ENCODE peak calls at places on chromosome 16, in six cellular contexts. P, D, R, B, S and K are unnamed samples.

GRCh38 chr16:57479422-57480126 is 6.7 kb downstream of the DOK4 start:
- DNase-seq in P (peak; percentile 86), D (no peak), R (peak; percentile 54), B (no peak), S (peak; percentile 74), K (peak; percentile 73)

GRCh38 chr16:86347090-86347489 is 163.2 kb upstream of the FOXF1 start:
- DNase-seq in P (no peak), D (no peak), R (no peak), B (no peak), S (no peak), K (no peak)

GRCh38 chr16:50088302-50088701 is 22.5 kb downstream of the HEATR3 start:
- DNase-seq in P (no peak), D (peak; percentile 78), R (no peak), B (no peak), S (no peak), K (no peak)

GRCh38 chr16:50857881-50858280 is 116.0 kb downstream of the CYLD start:
- DNase-seq in P (no peak), D (no peak), R (no peak), B (no peak), S (no peak), K (no peak)

GRCh38 chr16:28293589-28293935 is 1.2 kb downstream of the SBK1 start:
- DNase-seq in P (no peak), D (no peak), R (no peak), B (no peak), S (no peak), K (no peak)

GRCh38 chr16:49788505-49788904 is 67.4 kb downstream of the ZNF423 start:
- DNase-seq in P (no peak), D (no peak), R (peak; percentile 64), B (no peak), S (peak; percentile 30), K (no peak)

GRCh38 chr16:49281843-49282642 is 405 bp upstream of the CBLN1 start:
- DNase-seq in P (peak; percentile 95), D (peak; percentile 46), R (peak; percentile 59), B (peak; percentile 87), S (peak; percentile 16), K (peak; percentile 11)

GRCh38 chr16:17544785-17545184 is 74.0 kb upstream of the XYLT1 start:
- DNase-seq in P (no peak), D (no peak), R (no peak), B (no peak), S (no peak), K (no peak)

GRCh38 chr16:3954411-3954921 is 74.0 kb upstream of the CREBBP start:
- DNase-seq in P (no peak), D (peak; percentile 52), R (no peak), B (no peak), S (peak; percentile 49), K (no peak)

GRCh38 chr16:54177052-54177856 is 109.3 kb downstream of the IRX3 start:
- DNase-seq in P (no peak), D (no peak), R (no peak), B (no peak), S (no peak), K (no peak)

GRCh38 chr16:68362952-68363846 is 52.4 kb downstream of the PRMT7 start:
- DNase-seq in P (no peak), D (no peak), R (no peak), B (no peak), S (no peak), K (no peak)

GRCh38 chr16:57863434-57864160 is 61.3 kb upstream of the KIFC3 start:
- DNase-seq in P (peak; percentile 54), D (peak; percentile 59), R (peak; percentile 57), B (no peak), S (peak; percentile 86), K (peak; percentile 87)

GRCh38 chr16:77916111-77916510 is 106.2 kb upstream of the CLEC3A start:
- DNase-seq in P (no peak), D (no peak), R (no peak), B (no peak), S (no peak), K (no peak)

GRCh38 chr16:27690604-27691003 is 140.7 kb downstream of the KATNIP start:
- DNase-seq in P (peak; percentile 61), D (no peak), R (no peak), B (no peak), S (peak; percentile 26), K (peak; percentile 38)

GRCh38 chr16:49743206-49743470 is 112.8 kb downstream of the ZNF423 start:
- DNase-seq in P (no peak), D (no peak), R (no peak), B (no peak), S (no peak), K (no peak)

GRCh38 chr16:55542459-55543082 is 23.9 kb upstream of the CAPNS2 start:
- DNase-seq in P (no peak), D (peak; percentile 83), R (no peak), B (no peak), S (peak; percentile 77), K (peak; percentile 54)

GRCh38 chr16:47916266-47916665 is 239.5 kb downstream of the ABCC12 start:
- DNase-seq in P (no peak), D (no peak), R (no peak), B (no peak), S (no peak), K (peak; percentile 68)

GRCh38 chr16:56932588-56933265 is 785 bp downstream of the HERPUD1 start:
- DNase-seq in P (peak; percentile 84), D (peak; percentile 73), R (peak; percentile 78), B (peak; percentile 72), S (peak; percentile 75), K (peak; percentile 88)

GRCh38 chr16:68360547-68360946 is 49.7 kb downstream of the PRMT7 start:
- DNase-seq in P (no peak), D (no peak), R (no peak), B (no peak), S (no peak), K (no peak)

GRCh38 chr16:72877374-72878028 is 170.4 kb downstream of the ZFHX3 start:
- DNase-seq in P (no peak), D (peak; percentile 73), R (no peak), B (no peak), S (peak; percentile 31), K (peak; percentile 86)

DNA sequence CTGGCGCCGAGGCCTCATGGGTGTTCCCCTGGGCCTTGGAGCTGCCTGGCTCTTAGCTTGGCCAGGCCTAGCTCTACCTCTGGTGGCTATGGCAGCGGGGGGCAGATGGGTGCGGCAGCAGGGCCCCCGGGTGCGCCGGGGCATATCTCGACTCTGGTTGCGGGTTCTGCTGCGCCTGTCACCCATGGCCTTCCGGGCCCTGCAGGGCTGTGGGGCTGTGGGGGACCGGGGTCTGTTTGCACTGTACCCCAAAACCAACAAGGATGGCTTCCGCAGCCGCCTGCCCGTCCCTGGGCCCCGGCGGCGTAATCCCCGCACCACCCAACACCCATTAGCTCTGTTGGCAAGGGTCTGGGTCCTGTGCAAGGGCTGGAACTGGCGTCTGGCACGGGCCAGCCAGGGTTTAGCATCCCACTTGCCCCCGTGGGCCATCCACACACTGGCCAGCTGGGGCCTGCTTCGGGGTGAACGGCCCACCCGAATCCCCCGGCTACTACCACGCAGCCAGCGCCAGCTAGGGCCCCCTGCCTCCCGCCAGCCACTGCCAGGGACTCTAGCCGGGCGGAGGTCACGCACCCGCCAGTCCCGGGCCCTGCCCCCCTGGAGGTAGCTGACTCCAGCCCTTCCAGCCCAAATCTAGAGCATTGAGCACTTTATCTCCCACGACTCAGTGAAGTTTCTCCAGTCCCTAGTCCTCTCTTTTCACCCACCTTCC is 7.9 kb downstream of the HIRIP3 start:
- DNase-seq in P (peak; percentile 29), D (no peak), R (no peak), B (no peak), S (no peak), K (no peak)
- H3K4me3 ChIP-seq in P (no peak overlapping the region), D (no peak overlapping the region), R (no peak overlapping the region), B (no peak overlapping the region), S (no peak overlapping the region), K (no peak overlapping the region)

DNA sequence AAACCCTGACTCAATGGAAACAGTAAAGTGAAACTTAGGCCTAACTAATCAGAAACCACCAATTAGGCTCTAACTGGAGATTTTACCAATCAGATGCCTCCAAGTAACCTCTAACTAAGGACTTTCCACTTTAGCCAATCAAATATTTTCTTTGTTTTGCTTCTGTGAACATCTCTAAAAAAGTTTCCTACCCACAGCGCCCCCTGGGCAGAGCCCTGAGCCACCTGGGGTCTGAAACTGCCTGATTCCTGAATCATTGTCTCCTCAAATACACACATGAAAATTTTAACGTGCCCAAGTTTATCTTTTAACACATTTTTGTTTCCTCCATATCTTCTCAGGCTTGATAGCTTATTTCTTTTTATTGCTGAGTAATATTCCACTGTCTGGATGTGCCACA is 19.0 kb downstream of the ADAD2 start:
- DNase-seq in P (no peak), D (no peak), R (no peak), B (no peak), S (no peak), K (no peak)
- TF ChIP-seq CTCF in P (no peak), D (no peak), R (no peak), B (no peak), S (no peak), K (peak; percentile 18)

DNA sequence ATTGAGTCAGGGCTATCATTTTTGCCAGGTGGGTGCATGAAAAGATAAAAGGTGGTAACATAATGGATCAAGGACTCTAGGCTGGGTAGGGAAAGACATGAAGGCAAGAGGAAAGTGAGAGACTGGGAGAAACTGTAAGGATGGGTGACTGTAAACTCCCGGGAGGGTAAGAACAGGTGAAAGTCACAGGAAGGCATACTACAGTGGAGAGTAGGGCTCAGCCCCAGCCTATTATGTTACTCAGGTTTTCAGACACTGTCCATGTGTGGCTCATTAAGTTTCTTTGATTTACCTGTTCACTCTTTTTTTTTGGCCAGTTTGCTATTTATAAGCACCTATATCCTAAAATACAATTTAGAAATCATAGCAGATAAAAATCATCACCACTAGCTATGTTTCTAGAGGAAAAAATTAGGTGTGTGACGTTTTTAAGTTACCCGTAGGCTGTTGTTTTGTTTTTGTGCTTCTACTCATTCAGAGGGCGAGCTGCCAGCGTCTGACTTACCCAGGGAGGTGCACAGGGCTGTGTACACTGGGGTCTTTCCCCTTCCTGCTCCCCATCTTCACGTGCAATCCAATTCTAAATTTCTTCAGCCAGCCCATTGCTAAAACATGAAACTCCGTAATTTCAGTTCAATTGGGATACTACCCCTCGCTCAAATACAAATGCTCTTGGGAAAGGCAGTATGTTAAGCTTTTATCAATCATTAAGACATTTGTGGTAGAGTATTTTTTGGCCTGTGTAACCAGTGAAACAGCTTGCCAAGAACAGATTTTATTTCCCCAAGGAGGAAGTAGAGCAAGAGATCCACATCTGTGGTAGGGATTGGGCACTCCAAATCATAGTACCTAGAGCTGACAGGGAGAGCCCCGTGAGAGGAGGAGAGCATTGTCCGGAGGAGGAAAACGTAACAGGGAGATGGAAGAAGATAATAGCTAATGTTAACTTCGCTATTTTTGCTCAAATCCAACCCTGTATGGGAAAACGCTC is 21.7 kb upstream of the VWA3A start:
- DNase-seq in P (no peak), D (peak; percentile 58), R (peak; percentile 33), B (no peak), S (peak; percentile 77), K (peak; percentile 50)
- H3K4me3 ChIP-seq in P (no peak overlapping the region), D (peak overlapping the region; percentile 1), R (no peak overlapping the region), B (no peak overlapping the region), S (peak overlapping the region; percentile 36), K (no peak overlapping the region)

GRCh38 chr16:82002831-82003230 is 8.4 kb downstream of the SDR42E1 start:
- DNase-seq in P (no peak), D (peak; percentile 44), R (no peak), B (no peak), S (no peak), K (no peak)

GRCh38 chr16:81994485-81994884 is 16.8 kb downstream of the SDR42E1 start:
- DNase-seq in P (no peak), D (no peak), R (no peak), B (no peak), S (no peak), K (no peak)

GRCh38 chr16:81995651-81996050 is 15.6 kb downstream of the SDR42E1 start:
- DNase-seq in P (no peak), D (peak; percentile 37), R (no peak), B (no peak), S (no peak), K (peak; percentile 79)

GRCh38 chr16:81997738-81998137 is 13.5 kb downstream of the SDR42E1 start:
- DNase-seq in P (no peak), D (peak; percentile 90), R (no peak), B (no peak), S (peak; percentile 78), K (peak; percentile 97)

GRCh38 chr16:81996664-81997529 is 14.4 kb downstream of the SDR42E1 start:
- DNase-seq in P (no peak), D (peak; percentile 72), R (no peak), B (no peak), S (peak; percentile 64), K (peak; percentile 78)
- TF ChIP-seq CTCF in P (no peak), D (peak; percentile 39), R (no peak), B (no peak), S (peak; percentile 36), K (peak; percentile 46)